ENCODE peak calls at places on chromosomes 16 and 17, in four cellular contexts. G is GM12878, C is K562, D is HepG2. L is an unnamed sample.

GRCh38 chr17:75703591-75703990 is 17.7 kb upstream of the ITGB4 start:
- DNase-seq in G (no peak), C (no peak), D (no peak), L (no peak)

GRCh38 chr17:16040710-16041251 is 41.2 kb downstream of the TTC19 start:
- DNase-seq in G (no peak), C (no peak), D (peak), L (no peak)

GRCh38 chr17:80559688-80560290 is 15.2 kb downstream of the RPTOR start:
- DNase-seq in G (no peak), C (no peak), D (no peak), L (no peak)

GRCh38 chr17:70242781-70243437 is 73.6 kb downstream of the KCNJ2 start:
- DNase-seq in G (no peak), C (no peak), D (no peak), L (no peak)

GRCh38 chr16:81175325-81175891 is 63.1 kb upstream of the BCO1 start:
- DNase-seq in G (no peak), C (no peak), D (peak), L (no peak)

GRCh38 chr17:42527932-42528331 is 8.1 kb upstream of the NAGLU start:
- DNase-seq in G (no peak), C (no peak), D (peak), L (no peak)

GRCh38 chr17:30113213-30113612 is 3.4 kb upstream of the NSRP1 start:
- DNase-seq in G (peak), C (no peak), D (peak), L (no peak)

GRCh38 chr16:2720063-2720455 is at the start of gene PRSS27:
- DNase-seq in G (no peak), C (no peak), D (no peak), L (no peak)

GRCh38 chr16:17793354-17793753 is 322.6 kb upstream of the XYLT1 start:
- DNase-seq in G (no peak), C (no peak), D (no peak), L (no peak)

GRCh38 chr17:42520540-42520951 is 15.5 kb upstream of the NAGLU start:
- DNase-seq in G (no peak), C (no peak), D (peak), L (no peak)

GRCh38 chr17:15403276-15403939 is 62.0 kb upstream of the TEKT3 start:
- DNase-seq in G (no peak), C (no peak), D (no peak), L (no peak)

GRCh38 chr16:29995330-29995910 is at the start of gene HIRIP3:
- DNase-seq in G (peak), C (peak), D (peak), L (no peak)

GRCh38 chr17:75077072-75077489 is 10.7 kb upstream of the SLC16A5 start:
- DNase-seq in G (no peak), C (no peak), D (peak), L (no peak)

GRCh38 chr17:61625564-61625963 is 34.5 kb upstream of the NACA2 start:
- DNase-seq in G (no peak), C (no peak), D (no peak), L (no peak)

GRCh38 chr17:21119247-21119944 is 7.4 kb upstream of the DHRS7B start:
- DNase-seq in G (no peak), C (peak), D (peak), L (peak)

GRCh38 chr17:18246880-18247612 is 11.5 kb downstream of the FLII start:
- DNase-seq in G (no peak), C (peak), D (no peak), L (peak)
- TF ChIP-seq USF2 in G (no peak), C (no peak), D (no peak), L (no peak)

DNA sequence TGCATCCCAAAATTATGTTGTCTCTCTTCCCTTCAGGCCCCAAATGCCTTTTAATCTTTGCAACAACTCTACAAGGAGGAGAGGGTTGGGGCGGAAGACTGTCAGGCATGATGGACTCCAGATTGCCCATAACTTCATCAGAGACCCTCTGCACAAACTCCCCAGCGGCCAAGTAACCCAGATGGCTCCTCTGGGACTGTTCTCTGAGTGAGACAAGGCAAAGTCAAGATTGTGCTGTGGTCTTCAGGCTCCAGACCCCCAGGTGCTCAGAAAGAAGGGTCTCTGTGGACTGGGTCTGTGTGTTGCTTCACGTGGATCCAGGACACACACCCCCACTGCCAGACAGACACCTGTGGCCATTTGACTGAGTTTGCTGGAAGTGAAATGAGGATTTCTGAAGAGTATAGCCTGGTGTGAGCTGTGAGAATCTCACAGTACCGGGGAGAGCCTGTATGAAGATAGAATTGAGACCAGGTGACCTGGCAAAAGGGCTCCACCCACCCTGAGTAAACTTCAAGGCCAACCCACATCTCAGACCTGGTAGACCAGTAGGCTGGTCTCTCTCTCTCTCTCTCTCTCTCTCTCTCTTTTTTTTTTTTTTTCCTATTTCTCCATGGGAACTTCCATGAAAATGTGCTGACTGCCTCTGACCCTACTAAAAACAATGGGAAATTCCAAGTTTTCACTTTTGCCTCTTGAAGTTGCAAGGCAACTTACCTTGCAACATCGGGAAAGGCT is 354.1 kb downstream of the SOX9 start:
- DNase-seq in G (no peak), C (no peak), D (no peak), L (no peak)
- TF ChIP-seq SP1 in G (no peak), C (no peak), D (no peak), L (no peak)

GRCh38 chr16:73396556-73396955 is 348.6 kb upstream of the ZFHX3 start:
- DNase-seq in G (no peak), C (no peak), D (no peak), L (no peak)
- TF ChIP-seq CEBPB in G (no peak), C (no peak), D (no peak), L (no peak)

GRCh38 chr17:68658999-68659780 is 58.0 kb upstream of the FAM20A start:
- DNase-seq in G (no peak), C (no peak), D (no peak), L (no peak)
- TF ChIP-seq USF2 in G (no peak), C (no peak), D (no peak), L (no peak)

GRCh38 chr16:66618588-66618987 is 14.1 kb downstream of the CMTM3 start:
- DNase-seq in G (no peak), C (no peak), D (no peak), L (no peak)
- TF ChIP-seq SP1 in G (no peak), C (no peak), D (no peak), L (no peak)

GRCh38 chr16:11030990-11031510 is 86.7 kb downstream of the CLEC16A start:
- DNase-seq in G (no peak), C (no peak), D (no peak), L (no peak)

GRCh38 chr16:11032922-11033291 is 88.5 kb downstream of the CLEC16A start:
- DNase-seq in G (no peak), C (no peak), D (no peak), L (no peak)

GRCh38 chr16:11032000-11032921 is 87.9 kb downstream of the CLEC16A start:
- DNase-seq in G (no peak), C (peak), D (no peak), L (no peak)

GRCh38 chr16:11034005-11034404 is 89.6 kb downstream of the CLEC16A start:
- DNase-seq in G (no peak), C (no peak), D (no peak), L (no peak)

DNA sequence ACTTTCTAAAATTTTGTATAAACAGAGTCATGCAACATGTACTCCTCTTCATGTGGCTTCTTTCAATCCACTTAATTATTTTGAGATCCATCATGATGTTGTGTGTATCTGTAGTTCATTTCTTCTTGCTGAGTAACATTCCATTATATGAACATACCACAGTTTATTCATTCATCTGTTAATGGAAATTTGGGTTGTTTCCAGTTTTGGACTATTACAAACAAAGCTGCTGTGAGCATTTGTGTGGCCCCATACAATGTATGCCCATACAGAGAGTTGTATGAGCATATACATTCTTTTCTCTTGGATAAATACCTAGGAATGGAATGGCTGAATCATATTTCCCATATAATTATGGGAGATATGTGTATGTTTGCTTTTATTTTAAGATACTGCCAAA is 85.6 kb downstream of the CLEC16A start:
- DNase-seq in G (no peak), C (no peak), D (no peak), L (no peak)
- TF ChIP-seq CEBPB in G (no peak), C (no peak), D (no peak), L (no peak)

GRCh38 chr17:39863244-39863917 is 731 bp downstream of the IKZF3 start:
- DNase-seq in G (no peak), C (no peak), D (no peak), L (no peak)

GRCh38 chr17:39861235-39861634 is 2.9 kb downstream of the IKZF3 start:
- DNase-seq in G (no peak), C (no peak), D (no peak), L (no peak)

GRCh38 chr17:39867084-39867890 is 715 bp upstream of the ZPBP2 start:
- DNase-seq in G (peak), C (no peak), D (no peak), L (no peak)

GRCh38 chr17:39866013-39866730 is 1.8 kb upstream of the ZPBP2 start:
- DNase-seq in G (no peak), C (no peak), D (no peak), L (no peak)

DNA sequence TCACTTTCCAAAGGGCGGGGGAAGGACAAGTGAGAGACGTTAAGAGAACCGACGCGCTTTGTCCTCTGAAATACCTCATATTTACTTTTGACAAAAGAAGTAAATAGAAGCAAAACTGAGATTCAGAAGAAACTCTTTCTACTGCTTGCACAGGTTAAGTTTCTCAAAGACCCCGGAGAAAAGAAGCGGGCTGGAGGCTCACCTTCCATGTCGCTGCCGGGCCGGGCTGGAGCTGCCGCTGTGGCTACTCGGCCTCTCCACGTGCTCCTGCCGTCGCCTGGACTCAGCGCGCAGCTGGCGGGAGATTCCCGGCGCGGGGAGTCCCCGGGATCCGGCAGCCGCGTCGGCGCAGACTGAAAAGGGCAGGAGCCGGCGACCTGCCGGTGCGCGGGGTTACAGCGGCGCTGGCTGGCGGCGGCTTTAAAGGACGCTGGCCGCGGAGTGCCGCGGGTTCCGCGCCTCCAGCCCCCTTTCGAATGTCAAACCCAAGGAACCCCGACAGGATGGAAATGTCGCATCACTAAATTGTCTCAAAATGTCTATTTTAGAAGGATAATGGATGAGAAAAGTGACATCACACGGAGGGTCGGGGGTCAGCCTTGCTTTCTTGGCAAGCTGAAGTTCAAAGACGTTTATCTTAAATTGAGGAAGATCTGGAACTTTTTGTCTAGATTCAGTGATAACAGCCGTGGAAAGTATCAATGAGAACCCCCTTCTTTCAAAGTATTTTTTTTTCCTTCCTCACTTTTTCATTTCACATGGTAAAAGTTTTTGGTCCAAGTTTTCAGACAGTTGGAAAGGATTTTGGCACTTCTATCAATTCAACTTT is at the start of gene IKZF3:
- DNase-seq in G (no peak), C (peak), D (peak), L (peak)
- TF ChIP-seq USF2 in G (peak), C (peak), D (no peak), L (peak)

DNA sequence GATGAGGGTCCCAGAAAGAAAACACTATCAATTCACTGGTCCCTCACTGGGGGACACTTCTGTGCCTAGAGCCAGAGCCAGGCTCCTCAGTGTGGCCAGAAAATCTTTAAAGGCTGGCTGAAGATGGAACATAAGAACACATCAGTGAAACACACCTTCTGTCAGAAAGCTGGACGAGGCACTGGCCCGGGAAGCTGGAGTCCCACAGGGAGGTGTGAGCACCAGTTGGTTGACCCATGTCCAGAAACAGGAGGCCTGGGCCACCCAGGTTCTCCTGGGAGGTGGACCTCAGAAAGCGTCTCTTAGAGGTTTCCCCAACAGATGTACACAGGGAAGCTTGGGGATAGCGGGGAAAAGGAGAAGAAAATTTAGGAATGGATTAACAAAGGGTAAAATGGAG is 56.2 kb upstream of the ALDH3A2 start:
- DNase-seq in G (no peak), C (no peak), D (no peak), L (no peak)
- TF ChIP-seq SP1 in G (no peak), C (no peak), D (no peak), L (no peak)

DNA sequence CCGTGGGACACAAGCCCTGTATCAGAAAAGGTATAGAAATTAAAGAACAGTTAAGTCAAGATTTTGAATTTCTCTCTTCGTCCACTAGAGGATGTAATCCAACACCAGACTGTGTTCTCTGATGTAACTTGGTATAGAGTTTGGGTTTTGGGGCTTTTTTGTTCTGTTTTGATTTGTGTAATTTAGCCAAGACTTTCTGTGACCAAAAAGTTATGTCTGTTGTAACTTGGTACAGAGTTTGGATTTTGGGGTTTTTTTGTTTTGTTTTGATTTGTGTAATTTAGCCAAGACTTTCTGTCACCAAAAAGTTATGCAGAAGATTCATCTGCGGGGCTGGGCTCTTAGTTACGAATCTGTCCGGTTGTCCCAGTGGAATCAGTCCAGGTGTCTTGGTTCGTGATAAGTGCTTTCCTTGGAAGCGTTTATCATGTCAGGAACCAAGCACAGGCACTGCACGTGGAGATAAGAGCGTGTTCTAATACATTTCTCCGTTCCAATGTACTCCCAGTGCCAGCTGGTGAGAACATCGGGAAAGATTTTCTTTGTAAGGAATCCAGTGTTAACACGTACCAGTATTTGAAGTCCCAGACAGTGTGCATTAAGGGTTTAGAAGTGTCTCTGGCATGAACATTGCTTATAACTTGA is 44.1 kb upstream of the SEC14L1 start:
- DNase-seq in G (no peak), C (no peak), D (peak), L (no peak)
- TF ChIP-seq CEBPB in G (no peak), C (no peak), D (no peak), L (no peak)

L was measured in H1.